ENCODE peak calls at places on chromosomes 5 and 9, in six cellular contexts. I is heart right ventricle, L is bronchial epithelial cell, Z is adrenal gland, A is Panc1, J is epithelial cell of proximal tubule. S is an unnamed sample.
A peak's percentile ranks its signal among the peaks of the same experiment; 100 is the strongest.

GRCh38 chr9:16314476-16314875 is 556.0 kb downstream of the BNC2 start:
- DNase-seq in I (no peak), L (no peak), Z (no peak), A (no peak), J (no peak), S (no peak)

GRCh38 chr9:99118782-99119466 is 14.0 kb downstream of the TGFBR1 start:
- DNase-seq in I (no peak), L (no peak), Z (no peak), A (no peak), J (no peak), S (no peak)

GRCh38 chr5:173720341-173721258 is 104.2 kb upstream of the BOD1 start:
- DNase-seq in I (no peak), L (no peak), Z (no peak), A (no peak), J (no peak), S (no peak)

GRCh38 chr9:109912726-109913460 is 132.9 kb downstream of the PALM2AKAP2 start:
- DNase-seq in I (no peak), L (peak; percentile 38), Z (no peak), A (no peak), J (no peak), S (peak; percentile 39)

GRCh38 chr9:15735083-15735974 is 182.5 kb downstream of the CCDC171 start:
- DNase-seq in I (no peak), L (peak; percentile 94), Z (peak; percentile 19), A (peak; percentile 39), J (peak; percentile 44), S (peak; percentile 92)

GRCh38 chr9:107215381-107215780 is 67.7 kb upstream of the RAD23B start:
- DNase-seq in I (no peak), L (peak; percentile 33), Z (no peak), A (no peak), J (no peak), S (peak; percentile 20)

GRCh38 chr5:72956324-72957140 is 691 bp downstream of the FCHO2 start:
- DNase-seq in I (peak; percentile 47), L (peak; percentile 51), Z (peak; percentile 56), A (no peak), J (no peak), S (peak; percentile 54)

GRCh38 chr9:115668506-115668905 is 485.1 kb upstream of the PAPPA start:
- DNase-seq in I (no peak), L (peak; percentile 85), Z (no peak), A (no peak), J (peak; percentile 82), S (peak; percentile 88)

GRCh38 chr5:20678386-20678785 is 690.4 kb upstream of the CDH18 start:
- DNase-seq in I (no peak), L (no peak), Z (no peak), A (no peak), J (no peak), S (no peak)

GRCh38 chr5:163964650-163965049 is 459.2 kb downstream of the MAT2B start:
- DNase-seq in I (no peak), L (no peak), Z (no peak), A (no peak), J (no peak), S (no peak)

GRCh38 chr5:66209350-66209749 is 65.2 kb downstream of the SREK1 start:
- DNase-seq in I (no peak), L (peak; percentile 78), Z (no peak), A (no peak), J (no peak), S (peak; percentile 86)

GRCh38 chr5:2094616-2094995 is 211.9 kb upstream of the IRX4 start:
- DNase-seq in I (no peak), L (no peak), Z (peak; percentile 30), A (no peak), J (no peak), S (no peak)

GRCh38 chr9:117763314-117763713 is 59.1 kb downstream of the TLR4 start:
- DNase-seq in I (no peak), L (peak; percentile 39), Z (no peak), A (no peak), J (peak; percentile 10), S (peak; percentile 29)

GRCh38 chr9:131395745-131396479 is 2.0 kb downstream of the PRRC2B start:
- DNase-seq in I (no peak), L (peak; percentile 70), Z (no peak), A (no peak), J (no peak), S (peak; percentile 78)

GRCh38 chr9:131398204-131398603 is 4.3 kb downstream of the PRRC2B start:
- DNase-seq in I (no peak), L (no peak), Z (no peak), A (no peak), J (no peak), S (no peak)

GRCh38 chr9:131397100-131397790 is 3.4 kb downstream of the PRRC2B start:
- DNase-seq in I (no peak), L (peak; percentile 54), Z (no peak), A (no peak), J (no peak), S (peak; percentile 73)

GRCh38 chr9:131395027-131395744 is 1.3 kb downstream of the PRRC2B start:
- DNase-seq in I (no peak), L (peak; percentile 70), Z (no peak), A (no peak), J (no peak), S (peak; percentile 81)

DNA sequence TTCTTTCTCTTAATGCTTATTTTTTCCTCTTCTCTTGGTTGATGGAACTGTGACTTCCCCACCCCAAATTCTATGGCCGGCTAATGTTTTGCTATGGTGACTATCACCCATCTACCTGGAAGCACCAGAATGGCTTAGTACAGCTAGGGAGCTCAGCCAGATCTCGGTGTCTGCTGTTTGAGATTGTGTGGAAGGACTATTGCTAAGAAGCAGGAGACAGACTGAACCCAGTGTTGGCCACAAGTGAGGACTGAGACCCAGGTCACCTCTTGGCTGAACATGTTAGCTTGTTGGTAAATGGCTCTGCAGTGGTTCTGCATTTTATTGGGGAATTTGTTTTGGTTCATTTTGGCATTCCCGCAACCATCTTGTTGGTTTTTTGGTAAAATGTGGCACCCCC is 2.7 kb downstream of the PRRC2B start:
- DNase-seq in I (no peak), L (no peak), Z (no peak), A (no peak), J (no peak), S (no peak)
- H3K4me3 ChIP-seq in I (peak overlapping the region; percentile 74), L (no peak overlapping the region), Z (no peak overlapping the region), A (peak overlapping the region; percentile 85), J (peak overlapping the region; percentile 32), S (peak overlapping the region; percentile 36)

GRCh38 chr9:101383361-101383760 is 1.4 kb downstream of the BAAT start:
- DNase-seq in I (no peak), L (no peak), Z (no peak), A (no peak), J (no peak), S (no peak)

GRCh38 chr9:101387871-101388506 is 3.2 kb upstream of the BAAT start:
- DNase-seq in I (no peak), L (peak; percentile 68), Z (no peak), A (no peak), J (no peak), S (peak; percentile 66)

GRCh38 chr9:101393135-101393534 is 5.3 kb downstream of the MRPL50 start:
- DNase-seq in I (no peak), L (no peak), Z (no peak), A (no peak), J (no peak), S (no peak)

DNA sequence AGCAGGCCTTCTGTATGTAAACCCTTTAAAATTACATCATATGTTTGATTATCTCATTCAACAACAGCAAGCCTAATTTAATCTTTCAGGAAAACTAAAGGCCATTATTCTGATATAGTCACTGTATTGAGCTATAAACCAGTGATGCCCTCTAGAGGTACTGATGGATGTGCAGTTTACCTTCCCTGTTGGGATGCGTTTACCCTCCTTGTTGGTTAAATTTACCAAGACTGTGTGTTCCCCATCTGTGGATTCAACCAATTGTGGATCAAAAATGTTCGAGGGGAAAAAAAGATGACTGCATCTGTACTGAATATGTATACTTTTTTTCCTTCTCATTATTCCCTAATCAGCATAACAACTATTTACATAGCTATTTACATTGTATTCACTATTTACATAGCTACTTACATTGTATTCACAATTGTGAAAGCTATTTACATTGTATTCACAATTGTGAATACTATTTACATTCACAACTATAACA is 3.7 kb upstream of the BAAT start:
- DNase-seq in I (no peak), L (peak; percentile 41), Z (no peak), A (no peak), J (no peak), S (peak; percentile 33)
- TF ChIP-seq CTCF in I (no peak), L (peak; percentile 51), Z (no peak), A (no peak), J (peak; percentile 58), S (peak; percentile 47)

GRCh38 chr5:17794829-17795228 is 160.6 kb downstream of the TAF11L14 start:
- DNase-seq in I (no peak), L (no peak), Z (no peak), A (no peak), J (no peak), S (no peak)
- H3K4me3 ChIP-seq in I (no peak overlapping the region), L (no peak overlapping the region), Z (no peak overlapping the region), A (no peak overlapping the region), J (no peak overlapping the region), S (no peak overlapping the region)

GRCh38 chr5:177491429-177491945 is 5.9 kb downstream of the PDLIM7 start:
- DNase-seq in I (no peak), L (no peak), Z (no peak), A (no peak), J (no peak), S (peak; percentile 57)
- TF ChIP-seq CTCF in I (peak; percentile 72), L (peak; percentile 72), Z (no peak), A (peak; percentile 99), J (peak; percentile 53), S (peak; percentile 46)

DNA sequence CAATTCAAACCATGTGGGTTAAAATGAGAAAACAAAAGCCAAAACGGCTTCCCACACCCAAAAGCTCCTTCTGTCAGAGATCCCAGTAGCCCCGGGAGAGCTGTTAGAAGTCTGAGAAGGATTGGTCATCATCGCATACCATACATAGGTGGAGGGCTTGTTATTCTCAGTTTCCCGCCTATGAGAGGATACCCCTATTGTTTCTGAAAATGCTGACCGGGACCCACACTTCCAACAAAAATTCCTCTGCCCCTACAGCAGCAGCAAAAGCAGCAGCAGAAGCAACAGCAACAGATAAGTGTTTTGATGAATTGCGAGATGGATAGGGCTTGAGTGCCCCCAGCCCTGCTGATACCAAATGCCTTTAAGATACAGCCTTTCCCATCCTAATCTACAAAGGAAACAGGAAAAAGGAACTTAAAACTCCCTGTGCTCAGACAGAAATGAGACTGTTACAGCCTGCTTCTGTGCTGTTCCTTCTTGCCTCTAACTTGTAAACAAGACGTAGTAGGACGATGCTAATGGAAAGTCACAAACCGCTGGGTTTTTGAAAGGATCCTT is at the start of gene TEK:
- DNase-seq in I (peak; percentile 14), L (peak; percentile 21), Z (no peak), A (no peak), J (no peak), S (no peak)
- H3K4me3 ChIP-seq in I (peak within 1 kb of the TSS; percentile 57), L (no peak within 1 kb of the TSS), Z (no peak within 1 kb of the TSS), A (no peak within 1 kb of the TSS), J (no peak within 1 kb of the TSS), S (no peak within 1 kb of the TSS)

GRCh38 chr5:52788505-52788821 is 747 bp downstream of the ITGA1 start:
- DNase-seq in I (no peak), L (no peak), Z (no peak), A (no peak), J (no peak), S (no peak)

GRCh38 chr5:52789378-52789777 is 1.7 kb downstream of the ITGA1 start:
- DNase-seq in I (no peak), L (no peak), Z (no peak), A (no peak), J (no peak), S (no peak)

GRCh38 chr5:52786391-52786790 is 1.3 kb upstream of the ITGA1 start:
- DNase-seq in I (no peak), L (no peak), Z (no peak), A (no peak), J (no peak), S (no peak)

GRCh38 chr5:52787600-52788504 is at the start of the genes ITGA1 and PELO:
- DNase-seq in I (peak; percentile 77), L (peak; percentile 59), Z (peak; percentile 86), A (no peak), J (no peak), S (peak; percentile 63)

GRCh38 chr5:52786937-52787599 is 648 bp upstream of the ITGA1 start:
- DNase-seq in I (no peak), L (peak; percentile 56), Z (no peak), A (no peak), J (no peak), S (peak; percentile 68)
- TF ChIP-seq CTCF in I (peak; percentile 29), L (peak; percentile 57), Z (no peak), A (peak; percentile 67), J (peak; percentile 71), S (peak; percentile 68)

S was measured in epithelial cell of esophagus.